ENCODE peak calls at places on chromosomes 5 and 9, in nine cellular contexts. N is tibial artery, F is progenitor cell of endocrine pancreas, P is A549, G is cardiac muscle cell, U is WTC11, K is spleen, C is breast epithelium, Y is HCT116. E is an unnamed sample.

GRCh38 chr5:173452506-173452905 is 124.3 kb upstream of the STC2 start:
- DNase-seq in N (no peak), F (no peak), P (no peak), G (peak), U (no peak), K (no peak), C (no peak), Y (no peak), E (no peak)

GRCh38 chr9:78127271-78128225 is 95.9 kb upstream of the GNAQ start:
- DNase-seq in N (no peak), F (no peak), P (no peak), G (no peak), U (no peak), K (no peak), C (no peak), Y (no peak), E (no peak)

GRCh38 chr5:168851902-168852321 is 272.7 kb upstream of the PANK3 start:
- DNase-seq in N (no peak), F (no peak), P (no peak), G (peak), U (no peak), K (no peak), C (no peak), Y (no peak), E (no peak)

GRCh38 chr5:122258241-122258640 is 53.8 kb upstream of the SNCAIP start:
- DNase-seq in N (no peak), F (no peak), P (no peak), G (no peak), U (no peak), K (no peak), C (no peak), Y (no peak), E (no peak)

GRCh38 chr5:171336486-171337206 is 27.6 kb downstream of the TLX3 start:
- DNase-seq in N (no peak), F (no peak), P (peak), G (peak), U (peak), K (peak), C (no peak), Y (peak), E (peak)

GRCh38 chr5:137398751-137399150 is 100.4 kb downstream of the SPOCK1 start:
- DNase-seq in N (no peak), F (no peak), P (no peak), G (no peak), U (no peak), K (no peak), C (no peak), Y (no peak), E (no peak)

GRCh38 chr5:175844174-175844573 is 27.2 kb upstream of the CPLX2 start:
- DNase-seq in N (no peak), F (no peak), P (no peak), G (no peak), U (no peak), K (no peak), C (no peak), Y (no peak), E (no peak)

GRCh38 chr5:63127054-63127453 is 548.4 kb downstream of the LRRC70 start:
- DNase-seq in N (no peak), F (no peak), P (no peak), G (peak), U (no peak), K (no peak), C (no peak), Y (no peak), E (no peak)

GRCh38 chr9:121765021-121765950 is 113.9 kb downstream of the DAB2IP start:
- DNase-seq in N (peak), F (no peak), P (no peak), G (peak), U (no peak), K (no peak), C (no peak), Y (no peak), E (no peak)

GRCh38 chr9:2340046-2340760 is 281.4 kb upstream of the VLDLR start:
- DNase-seq in N (no peak), F (no peak), P (no peak), G (no peak), U (no peak), K (no peak), C (no peak), Y (no peak), E (no peak)

GRCh38 chr9:101711330-101711941 is 27.0 kb downstream of the GRIN3A start:
- DNase-seq in N (no peak), F (no peak), P (peak), G (no peak), U (peak), K (no peak), C (no peak), Y (no peak), E (peak)

GRCh38 chr5:174384509-174384947 is 339.0 kb downstream of the NSG2 start:
- DNase-seq in N (no peak), F (no peak), P (no peak), G (peak), U (no peak), K (no peak), C (no peak), Y (no peak), E (no peak)

GRCh38 chr9:70532753-70533152 is 118.3 kb upstream of the KLF9 start:
- DNase-seq in N (no peak), F (no peak), P (no peak), G (no peak), U (no peak), K (no peak), C (no peak), Y (no peak), E (no peak)

GRCh38 chr5:16935271-16936149 is 578 bp downstream of the MYO10 start:
- DNase-seq in N (peak), F (peak), P (peak), G (no peak), U (peak), K (peak), C (peak), Y (no peak), E (peak)

GRCh38 chr9:7320139-7320538 is 479.4 kb downstream of the DMAC1 start:
- DNase-seq in N (no peak), F (no peak), P (peak), G (peak), U (no peak), K (no peak), C (no peak), Y (no peak), E (no peak)

GRCh38 chr9:127398715-127399400 is 1.9 kb downstream of the SLC2A8 start:
- DNase-seq in N (no peak), F (no peak), P (no peak), G (no peak), U (no peak), K (peak), C (no peak), Y (no peak), E (no peak)

GRCh38 chr9:72465602-72466001 is 55.8 kb upstream of the TMC1 start:
- DNase-seq in N (no peak), F (no peak), P (no peak), G (no peak), U (no peak), K (no peak), C (no peak), Y (no peak), E (no peak)

GRCh38 chr5:39005566-39006232 is 68.5 kb downstream of the RICTOR start:
- DNase-seq in N (no peak), F (no peak), P (peak), G (no peak), U (no peak), K (no peak), C (no peak), Y (no peak), E (no peak)

GRCh38 chr9:129756191-129756590 is 3.3 kb upstream of the PTGES start:
- DNase-seq in N (no peak), F (no peak), P (no peak), G (no peak), U (no peak), K (no peak), C (no peak), Y (no peak), E (no peak)

GRCh38 chr9:124284940-124285441 is 27.2 kb downstream of the NEK6 start:
- DNase-seq in N (peak), F (no peak), P (no peak), G (peak), U (no peak), K (no peak), C (no peak), Y (no peak), E (no peak)

GRCh38 chr5:79974896-79975295 is 16.2 kb downstream of the MTX3 start:
- DNase-seq in N (no peak), F (no peak), P (no peak), G (peak), U (no peak), K (no peak), C (no peak), Y (peak), E (no peak)

GRCh38 chr5:144276034-144276822 is 105.6 kb downstream of the KCTD16 start:
- DNase-seq in N (no peak), F (no peak), P (no peak), G (no peak), U (no peak), K (no peak), C (no peak), Y (no peak), E (no peak)

GRCh38 chr9:95508242-95508967 is 8.4 kb downstream of the PTCH1 start:
- DNase-seq in N (no peak), F (no peak), P (no peak), G (peak), U (peak), K (no peak), C (no peak), Y (no peak), E (peak)

GRCh38 chr5:14528926-14529325 is 52.7 kb upstream of the OTULINL start:
- DNase-seq in N (no peak), F (no peak), P (no peak), G (no peak), U (no peak), K (no peak), C (no peak), Y (no peak), E (no peak)

GRCh38 chr5:170235881-170236864 is 3.4 kb downstream of the C5orf58 start:
- DNase-seq in N (no peak), F (no peak), P (no peak), G (no peak), U (no peak), K (no peak), C (no peak), Y (no peak), E (no peak)

GRCh38 chr5:83467315-83468044 is 4.1 kb upstream of the VCAN start:
- DNase-seq in N (peak), F (no peak), P (no peak), G (peak), U (no peak), K (no peak), C (no peak), Y (no peak), E (no peak)
- TF ChIP-seq CTCF in N (no peak), F (no peak), P (no peak), G (peak), U (no peak), K (no peak), C (no peak), Y (no peak), E (no peak)

GRCh38 chr5:32453916-32454315 is 9.4 kb upstream of the ZFR start:
- DNase-seq in N (no peak), F (no peak), P (no peak), G (no peak), U (no peak), K (no peak), C (no peak), Y (no peak), E (no peak)

GRCh38 chr5:32446660-32447059 is 2.1 kb upstream of the ZFR start:
- DNase-seq in N (no peak), F (no peak), P (no peak), G (no peak), U (no peak), K (no peak), C (no peak), Y (no peak), E (no peak)

GRCh38 chr5:32454821-32455220 is 10.3 kb upstream of the ZFR start:
- DNase-seq in N (no peak), F (no peak), P (no peak), G (no peak), U (no peak), K (no peak), C (no peak), Y (no peak), E (no peak)

GRCh38 chr5:32449216-32449721 is 4.7 kb upstream of the ZFR start:
- DNase-seq in N (no peak), F (no peak), P (no peak), G (no peak), U (no peak), K (no peak), C (no peak), Y (no peak), E (no peak)

GRCh38 chr5:32450952-32451351 is 6.4 kb upstream of the ZFR start:
- DNase-seq in N (no peak), F (no peak), P (peak), G (no peak), U (no peak), K (no peak), C (no peak), Y (peak), E (no peak)
- TF ChIP-seq CTCF in N (no peak), F (no peak), P (no peak), G (peak), U (no peak), K (no peak), C (no peak), Y (no peak), E (no peak)

DNA sequence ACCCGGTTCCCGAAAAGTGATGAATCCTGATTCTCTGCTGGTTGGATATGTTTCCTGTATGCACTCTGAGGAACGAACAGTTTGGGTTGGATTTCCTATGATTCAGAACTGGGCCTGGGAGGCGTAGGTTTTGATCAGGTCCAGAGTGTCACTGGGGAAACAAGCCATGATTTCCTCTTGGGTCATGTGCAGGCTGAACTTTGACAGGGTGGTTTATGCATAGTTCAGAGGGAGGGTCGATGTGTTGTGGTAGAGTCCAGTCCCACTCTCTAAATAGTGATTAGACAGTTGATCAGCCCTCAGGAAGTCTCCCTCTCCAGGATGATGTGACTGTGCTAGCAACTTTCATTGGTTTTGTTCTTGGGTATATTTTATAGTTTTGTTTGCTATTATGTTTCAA is 17.4 kb downstream of the ATG10 start:
- DNase-seq in N (no peak), F (no peak), P (no peak), G (no peak), U (no peak), K (no peak), C (no peak), Y (no peak), E (no peak)
- TF ChIP-seq CTCF in N (no peak), F (no peak), P (no peak), G (no peak), U (no peak), K (no peak), C (no peak), Y (no peak), E (no peak)

GRCh38 chr5:77218263-77218662 is 7.8 kb downstream of the PDE8B start:
- DNase-seq in N (no peak), F (no peak), P (peak), G (no peak), U (peak), K (no peak), C (no peak), Y (no peak), E (no peak)
- TF ChIP-seq CTCF in N (no peak), F (peak), P (peak), G (peak), U (no peak), K (no peak), C (no peak), Y (no peak), E (no peak)

E was measured in endothelial cell.